ENCODE peak calls at places on chromosomes 1 and 21, in six cellular contexts. G, B, H, Q, O and A are unnamed samples.

GRCh38 chr1:17167783-17168479 is 37.0 kb upstream of the PADI1 start:
- DNase-seq in B (peak; percentile 74), H (peak; percentile 75), O (no peak), Q (peak; percentile 24), G (no peak), A (peak; percentile 92)

GRCh38 chr1:97308131-97308530 is 586.5 kb downstream of the PTBP2 start:
- DNase-seq in G (no peak), Q (no peak), B (no peak), H (peak; percentile 35), O (no peak), A (no peak)

GRCh38 chr1:167935252-167936067 is 1.0 kb upstream of the DCAF6 start:
- DNase-seq in Q (no peak), H (peak; percentile 3), B (peak; percentile 44), O (peak; percentile 38), G (no peak), A (no peak)

GRCh38 chr1:8430476-8430875 is 112.6 kb downstream of the SLC45A1 start:
- DNase-seq in B (no peak), Q (no peak), O (no peak), H (no peak), G (no peak), A (no peak)

GRCh38 chr21:34824314-34824713 is 155.5 kb downstream of the CLIC6 start:
- DNase-seq in H (no peak), G (no peak), O (no peak), Q (no peak), B (no peak), A (no peak)

GRCh38 chr1:93698351-93699112 is 16.9 kb upstream of the BCAR3 start:
- DNase-seq in B (no peak), G (no peak), Q (no peak), H (no peak), O (no peak), A (no peak)

GRCh38 chr1:199202331-199202730 is 563.5 kb downstream of the PTPRC start:
- DNase-seq in B (no peak), Q (no peak), G (no peak), H (no peak), O (no peak), A (no peak)

GRCh38 chr21:36517366-36518075 is 37.6 kb upstream of the CLDN14 start:
- DNase-seq in Q (no peak), O (no peak), B (no peak), H (no peak), G (no peak), A (no peak)

GRCh38 chr1:12552951-12553921 is 64.8 kb downstream of the DHRS3 start:
- DNase-seq in Q (no peak), O (peak; percentile 29), B (no peak), H (no peak), G (peak; percentile 77), A (no peak)

GRCh38 chr1:201826830-201827229 is 2.1 kb upstream of the IPO9 start:
- DNase-seq in G (peak; percentile 48), O (no peak), B (peak; percentile 44), H (no peak), Q (no peak), A (no peak)

GRCh38 chr1:63691672-63692425 is 82.0 kb upstream of the ROR1 start:
- DNase-seq in H (peak; percentile 76), Q (peak; percentile 57), O (no peak), B (peak; percentile 85), G (peak; percentile 83), A (peak; percentile 67)

GRCh38 chr1:247111636-247112478 is 7.7 kb upstream of the ZNF669 start:
- DNase-seq in G (peak; percentile 77), O (peak; percentile 77), B (no peak), H (no peak), Q (no peak), A (no peak)

GRCh38 chr1:117346206-117346928 is 20.9 kb upstream of the MAN1A2 start:
- DNase-seq in H (no peak), G (no peak), Q (no peak), O (no peak), B (no peak), A (no peak)

GRCh38 chr1:21904725-21905520 is 32.2 kb downstream of the HSPG2 start:
- DNase-seq in H (no peak), O (peak; percentile 58), Q (peak; percentile 93), G (no peak), B (peak; percentile 98), A (no peak)

GRCh38 chr21:15063821-15064575 is 802 bp downstream of the NRIP1 start:
- DNase-seq in H (no peak), G (peak; percentile 72), B (peak; percentile 5), O (peak; percentile 59), Q (peak; percentile 30), A (no peak)

GRCh38 chr1:59150537-59151386 is 146.1 kb upstream of the FGGY start:
- DNase-seq in H (peak; percentile 99), B (peak; percentile 94), O (peak; percentile 64), G (peak; percentile 56), Q (peak; percentile 47), A (peak; percentile 97)

GRCh38 chr1:219805191-219805590 is 123.2 kb downstream of the SLC30A10 start:
- DNase-seq in G (no peak), O (no peak), Q (no peak), H (no peak), B (peak; percentile 15), A (no peak)

GRCh38 chr21:34536311-34536710 is 24.3 kb upstream of the KCNE1 start:
- DNase-seq in H (no peak), O (no peak), G (no peak), B (no peak), Q (no peak), A (no peak)

GRCh38 chr21:25735895-25736597 is 1.3 kb downstream of the GABPA start:
- DNase-seq in G (peak; percentile 63), H (no peak), B (peak; percentile 19), Q (no peak), O (no peak), A (no peak)

GRCh38 chr1:40162791-40163441 is 1.7 kb downstream of the RLF start:
- DNase-seq in B (no peak), H (no peak), Q (no peak), G (no peak), O (no peak), A (no peak)

DNA sequence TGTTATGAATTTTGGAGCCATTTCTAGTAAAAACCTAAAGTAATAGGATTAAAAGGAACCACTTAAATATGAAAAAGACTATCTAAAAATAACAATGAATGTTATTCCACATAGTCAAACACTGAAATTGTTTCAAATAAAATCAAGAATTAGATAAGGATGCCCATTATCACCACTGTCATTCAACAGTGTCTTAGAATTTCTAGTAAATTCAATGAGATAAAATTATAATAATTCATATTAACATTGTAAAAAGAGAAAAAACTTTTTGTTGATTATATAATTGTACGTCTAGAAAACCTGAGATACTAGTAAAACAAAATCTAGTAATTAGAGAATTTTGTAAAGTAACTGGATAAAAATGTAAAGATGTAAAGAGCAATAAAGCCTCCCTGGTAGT is 56.5 kb downstream of the LBR start:
- DNase-seq in B (no peak), H (no peak), G (no peak), Q (no peak), O (no peak), A (no peak)
- TF ChIP-seq CTCF in B (no peak), H (no peak), G (no peak), Q (no peak), O (no peak), A (no peak)

GRCh38 chr1:99171126-99171813 is 93.0 kb upstream of the PLPPR4 start:
- DNase-seq in H (no peak), O (no peak), B (no peak), Q (no peak), G (no peak), A (peak; percentile 16)
- H3K4me3 ChIP-seq in H (no peak overlapping the region), O (no peak overlapping the region), B (no peak overlapping the region), Q (no peak overlapping the region), G (no peak overlapping the region), A (peak overlapping the region; percentile 6)

GRCh38 chr1:222096883-222097282 is 355.0 kb upstream of the DUSP10 start:
- DNase-seq in H (no peak), B (no peak), Q (no peak), G (no peak), O (no peak), A (no peak)

GRCh38 chr1:222097646-222098045 is 355.8 kb upstream of the DUSP10 start:
- DNase-seq in G (no peak), Q (no peak), B (no peak), O (no peak), H (no peak), A (no peak)

GRCh38 chr1:222095606-222096475 is 354.0 kb upstream of the DUSP10 start:
- DNase-seq in Q (no peak), O (no peak), G (no peak), B (no peak), H (no peak), A (no peak)

GRCh38 chr1:222098382-222098781 is 356.5 kb upstream of the DUSP10 start:
- DNase-seq in Q (no peak), H (no peak), B (no peak), G (no peak), O (no peak), A (no peak)

DNA sequence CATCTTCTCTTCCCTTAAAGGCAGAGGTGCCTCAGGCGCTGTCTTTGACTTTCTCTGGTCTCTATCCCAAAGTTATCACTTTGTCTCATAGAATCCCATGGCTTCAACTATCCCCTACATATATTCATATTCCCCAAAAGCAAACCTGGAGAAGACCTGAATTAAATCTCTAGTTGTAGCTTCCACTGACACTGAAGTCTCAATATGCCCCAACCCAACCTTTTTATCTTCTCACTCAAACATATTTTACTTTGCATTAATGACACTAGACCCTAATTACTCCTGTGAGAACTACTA is 354.5 kb upstream of the DUSP10 start:
- DNase-seq in G (no peak), B (no peak), H (no peak), Q (no peak), O (no peak), A (no peak)
- TF ChIP-seq CTCF in G (no peak), B (no peak), H (no peak), Q (no peak), O (no peak), A (no peak)

GRCh38 chr1:3677411-3677944 is 25.2 kb downstream of the TP73 start:
- DNase-seq in Q (no peak), B (no peak), H (no peak), G (no peak), O (no peak), A (no peak)

GRCh38 chr1:3679799-3680453 is 27.6 kb downstream of the TP73 start:
- DNase-seq in O (no peak), B (no peak), Q (no peak), G (no peak), H (no peak), A (no peak)

GRCh38 chr1:3676581-3677410 is 24.5 kb downstream of the TP73 start:
- DNase-seq in G (no peak), B (no peak), O (no peak), Q (no peak), H (no peak), A (no peak)

GRCh38 chr1:3679098-3679555 is 26.8 kb downstream of the TP73 start:
- DNase-seq in G (no peak), Q (no peak), H (no peak), B (no peak), O (no peak), A (no peak)

DNA sequence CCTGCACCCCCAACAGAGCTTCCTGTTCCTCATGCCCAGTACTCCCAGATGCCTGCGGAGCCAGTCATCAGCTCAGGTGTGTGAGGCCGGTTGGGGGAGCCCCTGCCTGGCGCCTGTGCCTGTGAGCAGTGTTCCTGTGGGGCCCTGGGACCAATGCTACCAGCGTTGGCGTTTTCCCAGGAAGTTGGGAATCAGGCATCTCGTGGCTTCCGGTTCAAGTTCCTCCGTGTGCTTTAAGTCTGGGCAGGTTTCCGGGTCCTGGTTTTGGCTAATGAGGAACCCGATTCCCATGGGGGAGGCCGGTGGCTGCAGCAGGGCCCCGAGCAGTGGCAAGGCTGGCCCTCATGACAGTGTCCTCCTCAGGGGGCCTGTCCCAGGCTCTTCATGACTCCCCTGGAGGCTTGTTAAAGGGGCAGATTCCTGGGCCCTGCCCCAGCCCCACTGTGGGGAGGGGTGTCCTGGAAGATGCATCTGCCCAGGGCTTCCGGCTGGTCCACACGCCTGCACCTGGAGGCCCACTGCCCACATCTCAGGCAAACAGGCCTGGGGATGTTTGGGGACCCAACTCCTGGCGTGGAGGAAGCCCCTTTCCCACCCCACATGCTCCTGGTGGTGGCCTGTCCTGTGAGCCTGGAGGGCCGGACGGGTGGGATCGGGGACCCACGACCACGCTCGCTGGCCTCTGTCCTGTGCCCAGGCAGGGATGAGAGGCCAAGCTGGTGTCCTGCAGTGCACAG is 26.2 kb downstream of the TP73 start:
- DNase-seq in H (no peak), G (no peak), Q (no peak), O (no peak), B (no peak), A (no peak)
- H3K4me3 ChIP-seq in H (no peak overlapping the region), G (no peak overlapping the region), Q (no peak overlapping the region), O (no peak overlapping the region), B (no peak overlapping the region), A (no peak overlapping the region)